ENCODE peak calls at places on chromosome 6, in six cellular contexts. O is fibroblast of pulmonary artery, G is ovary, U is WTC11, X is Caco-2, E is GM12865. M is an unnamed sample.

GRCh38 chr6:150876598-150876997 is 11.1 kb downstream of the MTHFD1L start:
- DNase-seq in O (peak), G (no peak), U (no peak), X (no peak), E (no peak), M (no peak)

GRCh38 chr6:57048577-57048976 is 2.1 kb downstream of the KIAA1586 start:
- DNase-seq in O (no peak), G (no peak), U (no peak), X (no peak), E (no peak), M (no peak)

GRCh38 chr6:123551939-123552707 is 84.6 kb downstream of the TRDN start:
- DNase-seq in O (peak), G (no peak), U (no peak), X (no peak), E (no peak), M (no peak)

GRCh38 chr6:135087403-135087802 is 32.8 kb upstream of the HBS1L start:
- DNase-seq in O (no peak), G (no peak), U (no peak), X (peak), E (peak), M (no peak)

GRCh38 chr6:154461348-154461747 is 49.1 kb downstream of the CNKSR3 start:
- DNase-seq in O (no peak), G (no peak), U (no peak), X (no peak), E (no peak), M (no peak)

GRCh38 chr6:45812937-45813336 is 202.7 kb downstream of the CLIC5 start:
- DNase-seq in O (peak), G (no peak), U (no peak), X (no peak), E (no peak), M (no peak)

GRCh38 chr6:3138341-3138740 is 19.0 kb downstream of the TUBB2A start:
- DNase-seq in O (peak), G (no peak), U (no peak), X (no peak), E (no peak), M (no peak)

GRCh38 chr6:47168176-47168575 is 126.0 kb upstream of the ADGRF1 start:
- DNase-seq in O (peak), G (peak), U (no peak), X (peak), E (no peak), M (no peak)

GRCh38 chr6:34238507-34239239 is 2.0 kb downstream of the HMGA1 start:
- DNase-seq in O (no peak), G (peak), U (no peak), X (no peak), E (no peak), M (no peak)

GRCh38 chr6:139965393-139965792 is 590.9 kb upstream of the CITED2 start:
- DNase-seq in O (peak), G (no peak), U (no peak), X (no peak), E (no peak), M (no peak)

GRCh38 chr6:34459899-34460593 is 5.8 kb upstream of the PACSIN1 start:
- DNase-seq in O (peak), G (no peak), U (peak), X (peak), E (peak), M (peak)

GRCh38 chr6:33320315-33321181 is 3.0 kb upstream of the ZBTB22 start:
- DNase-seq in O (peak), G (peak), U (no peak), X (no peak), E (no peak), M (no peak)

GRCh38 chr6:73516712-73517489 is 3.9 kb downstream of the EEF1A1 start:
- DNase-seq in O (peak), G (no peak), U (no peak), X (no peak), E (peak), M (no peak)

GRCh38 chr6:149929422-149929821 is 6.5 kb upstream of the RAET1G start:
- DNase-seq in O (no peak), G (no peak), U (peak), X (peak), E (no peak), M (no peak)

GRCh38 chr6:27872634-27873028 is 39.6 kb downstream of the OR2B2 start:
- DNase-seq in O (no peak), G (no peak), U (no peak), X (no peak), E (no peak), M (peak)

GRCh38 chr6:29965873-29966601 is 23.7 kb downstream of the HLA-A start:
- DNase-seq in O (peak), G (peak), U (no peak), X (peak), E (peak), M (no peak)

GRCh38 chr6:97726378-97726777 is 443.4 kb upstream of the MMS22L start:
- DNase-seq in O (no peak), G (no peak), U (peak), X (peak), E (no peak), M (no peak)

GRCh38 chr6:137589067-137589848 is 95.1 kb upstream of the OLIG3 start:
- DNase-seq in O (peak), G (no peak), U (peak), X (peak), E (peak), M (peak)

GRCh38 chr6:13496508-13497180 is 9.2 kb upstream of the GFOD1 start:
- DNase-seq in O (peak), G (no peak), U (no peak), X (no peak), E (no peak), M (no peak)

GRCh38 chr6:132995432-132995831 is 181.1 kb downstream of the RPS12 start:
- DNase-seq in O (no peak), G (no peak), U (no peak), X (no peak), E (no peak), M (no peak)

GRCh38 chr6:150280703-150281102 is 88.1 kb upstream of the IYD start:
- DNase-seq in O (no peak), G (no peak), U (no peak), X (no peak), E (no peak), M (no peak)

GRCh38 chr6:15358579-15359327 is 112.9 kb downstream of the JARID2 start:
- DNase-seq in O (peak), G (no peak), U (no peak), X (no peak), E (peak), M (no peak)

GRCh38 chr6:99282479-99283062 is 66.9 kb downstream of the FAXC start:
- DNase-seq in O (peak), G (no peak), U (no peak), X (no peak), E (no peak), M (peak)

GRCh38 chr6:8435845-8436168 is 462 bp upstream of the SLC35B3 start:
- DNase-seq in O (no peak), G (no peak), U (no peak), X (no peak), E (no peak), M (no peak)

GRCh38 chr6:159759645-159760044 is 2.2 kb upstream of the ACAT2 start:
- DNase-seq in O (no peak), G (no peak), U (no peak), X (no peak), E (no peak), M (no peak)
- TF ChIP-seq CTCF in O (no peak), G (no peak), U (no peak), X (no peak), E (no peak), M (no peak)

GRCh38 chr6:53734473-53735299 is 60.1 kb upstream of the LRRC1 start:
- DNase-seq in O (peak), G (no peak), U (peak), X (peak), E (peak), M (peak)
- TF ChIP-seq CTCF in O (peak), G (no peak), U (peak), X (peak), E (peak), M (peak)

GRCh38 chr6:96016781-96017180 is 1.0 kb downstream of the FUT9 start:
- DNase-seq in O (no peak), G (no peak), U (no peak), X (no peak), E (no peak), M (no peak)

GRCh38 chr6:96014846-96015245 is 928 bp upstream of the FUT9 start:
- DNase-seq in O (no peak), G (no peak), U (no peak), X (no peak), E (no peak), M (no peak)

GRCh38 chr6:96013531-96013930 is 2.2 kb upstream of the FUT9 start:
- DNase-seq in O (no peak), G (no peak), U (peak), X (no peak), E (no peak), M (no peak)

GRCh38 chr6:96015791-96016776 is at the start of gene FUT9:
- DNase-seq in O (no peak), G (no peak), U (peak), X (no peak), E (no peak), M (no peak)

GRCh38 chr6:96015321-96015790 is 418 bp upstream of the FUT9 start:
- DNase-seq in O (no peak), G (no peak), U (no peak), X (no peak), E (no peak), M (no peak)
- TF ChIP-seq CTCF in O (no peak), G (no peak), U (no peak), X (no peak), E (no peak), M (no peak)

GRCh38 chr6:159042824-159043181 is 2.0 kb downstream of the TAGAP start:
- DNase-seq in O (no peak), G (no peak), U (no peak), X (no peak), E (no peak), M (no peak)
- TF ChIP-seq CTCF in O (no peak), G (no peak), U (no peak), X (no peak), E (no peak), M (no peak)

GRCh38 chr6:112087136-112087908 is at the start of the genes FAM229B and TUBE1:
- DNase-seq in O (peak), G (peak), U (peak), X (peak), E (peak), M (peak)
- TF ChIP-seq CTCF in O (no peak), G (no peak), U (no peak), X (no peak), E (no peak), M (no peak)

DNA sequence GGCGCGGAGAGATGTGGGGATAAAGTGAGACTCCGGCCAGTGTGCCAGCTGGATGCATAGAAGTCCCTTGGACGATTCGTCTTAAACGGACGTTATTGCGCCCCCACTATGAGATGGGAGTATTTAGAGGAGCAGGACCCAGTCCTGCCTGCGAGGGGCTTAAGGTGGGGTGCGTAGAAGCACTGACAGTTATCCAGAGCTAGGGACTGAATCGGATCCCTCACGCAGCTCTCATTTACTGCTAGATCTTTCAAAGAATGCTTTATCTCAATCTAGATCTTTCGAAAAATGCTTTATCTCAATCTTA is 648 bp downstream of the NT5E start:
- DNase-seq in O (no peak), G (no peak), U (no peak), X (no peak), E (no peak), M (peak)
- TF ChIP-seq CTCF in O (no peak), G (no peak), U (no peak), X (no peak), E (no peak), M (no peak)

GRCh38 chr6:168884646-168885086 is 369.0 kb downstream of the THBS2 start:
- DNase-seq in O (peak), G (peak), U (peak), X (peak), E (peak), M (peak)
- TF ChIP-seq CTCF in O (peak), G (peak), U (peak), X (peak), E (peak), M (peak)

GRCh38 chr6:141986457-141986856 is 146.3 kb upstream of the GJE1 start:
- DNase-seq in O (no peak), G (no peak), U (no peak), X (no peak), E (no peak), M (no peak)

GRCh38 chr6:141989706-141989959 is 143.1 kb upstream of the GJE1 start:
- DNase-seq in O (no peak), G (no peak), U (no peak), X (no peak), E (no peak), M (no peak)

GRCh38 chr6:141990840-141991239 is 141.9 kb upstream of the GJE1 start:
- DNase-seq in O (no peak), G (no peak), U (no peak), X (no peak), E (no peak), M (no peak)

GRCh38 chr6:141988327-141988726 is 144.4 kb upstream of the GJE1 start:
- DNase-seq in O (no peak), G (no peak), U (no peak), X (no peak), E (no peak), M (no peak)

DNA sequence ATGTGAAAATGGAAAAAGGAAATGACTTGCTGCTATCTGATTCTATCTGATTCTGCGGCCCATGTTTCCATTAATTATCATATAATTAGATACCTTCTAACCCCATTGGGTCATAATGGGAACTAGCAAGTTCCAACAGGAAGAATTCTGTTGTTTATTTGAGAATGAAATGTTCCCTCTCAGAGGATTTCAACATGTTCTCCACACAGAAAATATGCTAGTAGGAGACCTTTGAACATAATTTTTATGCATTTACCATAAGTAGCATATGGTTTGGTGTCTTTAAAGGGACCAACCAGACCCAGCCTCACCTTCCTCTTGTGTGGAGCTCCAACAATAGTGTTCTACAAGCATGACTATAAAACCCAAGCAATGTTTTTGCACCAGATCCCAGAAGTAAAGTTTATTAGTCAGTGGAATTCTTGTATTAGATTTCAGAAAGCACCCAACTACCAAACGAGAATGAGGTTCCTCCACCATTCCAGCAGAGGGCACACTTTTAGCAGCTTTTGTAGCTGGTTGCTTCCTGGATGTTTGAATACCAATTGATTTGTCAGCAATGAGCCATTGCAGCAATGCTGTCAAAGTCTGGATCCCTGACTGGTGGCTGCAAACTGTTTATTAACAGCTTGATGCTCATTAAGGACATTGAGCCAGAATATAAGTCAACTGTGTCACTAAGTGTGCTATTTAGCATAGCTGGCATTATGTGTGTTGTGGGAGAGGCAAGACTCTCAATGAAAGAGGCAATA is 143.6 kb upstream of the GJE1 start:
- DNase-seq in O (peak), G (no peak), U (peak), X (peak), E (peak), M (peak)
- TF ChIP-seq CTCF in O (peak), G (no peak), U (peak), X (peak), E (peak), M (peak)

GRCh38 chr6:89323461-89324098 is 8.5 kb upstream of the GABRR2 start:
- DNase-seq in O (peak), G (no peak), U (no peak), X (no peak), E (no peak), M (no peak)

GRCh38 chr6:89320012-89320559 is 5.0 kb upstream of the GABRR2 start:
- DNase-seq in O (no peak), G (no peak), U (no peak), X (no peak), E (no peak), M (no peak)

GRCh38 chr6:89321131-89321530 is 6.0 kb upstream of the GABRR2 start:
- DNase-seq in O (no peak), G (no peak), U (no peak), X (no peak), E (no peak), M (no peak)

GRCh38 chr6:89324304-89324703 is 9.2 kb upstream of the GABRR2 start:
- DNase-seq in O (no peak), G (no peak), U (no peak), X (no peak), E (no peak), M (no peak)

DNA sequence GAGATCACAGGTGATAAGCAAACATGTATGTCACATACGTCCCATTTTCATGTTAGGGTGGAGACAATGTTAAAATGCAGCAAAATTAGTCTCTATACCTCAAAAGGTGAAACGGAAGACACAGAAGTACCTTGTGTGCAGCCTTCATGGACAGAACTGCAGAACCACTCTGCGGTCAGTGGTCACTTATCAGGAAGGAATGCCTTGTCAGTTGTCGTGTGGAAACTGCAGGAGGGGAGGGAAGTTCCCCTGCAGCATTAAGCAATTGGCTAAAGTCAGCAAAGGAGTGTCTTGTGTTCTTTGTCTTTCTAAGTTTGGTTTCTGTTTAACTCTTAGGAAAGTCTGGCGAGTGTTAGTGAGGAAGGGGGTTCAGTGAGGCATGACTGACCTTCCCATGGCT is 6.5 kb upstream of the GABRR2 start:
- DNase-seq in O (no peak), G (no peak), U (no peak), X (peak), E (peak), M (no peak)
- TF ChIP-seq CTCF in O (no peak), G (no peak), U (no peak), X (no peak), E (no peak), M (no peak)

DNA sequence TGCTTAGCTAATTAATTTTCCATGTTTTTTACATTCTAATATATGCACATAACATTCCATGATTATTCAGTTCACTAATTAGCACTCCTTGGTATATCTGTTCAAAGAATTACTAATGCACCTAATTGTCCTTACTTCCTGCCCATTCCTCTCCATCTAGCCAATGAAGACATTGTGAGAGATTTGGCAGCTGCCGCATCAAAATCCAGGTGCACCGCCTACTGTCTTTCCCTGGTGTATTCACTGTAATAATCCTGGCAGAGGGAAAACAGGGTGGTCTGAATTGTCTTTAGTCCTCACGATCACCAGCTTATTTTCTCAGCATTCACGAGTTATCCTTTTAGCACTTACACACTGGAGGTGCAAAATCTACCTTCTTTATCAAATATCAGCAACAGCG is 61.0 kb upstream of the SCGN start:
- DNase-seq in O (no peak), G (no peak), U (no peak), X (no peak), E (no peak), M (no peak)
- TF ChIP-seq CTCF in O (no peak), G (no peak), U (no peak), X (no peak), E (no peak), M (no peak)